ENCODE peak calls at places on chromosome 11, in six cellular contexts. X is GM23248, M is PC-3, A is mammary epithelial cell, V is SK-N-SH, E is IMR-90. P is an unnamed sample.

GRCh38 chr11:45087761-45088160 is 58.7 kb upstream of the PRDM11 start:
- DNase-seq in X (no peak), M (no peak), A (no peak), V (no peak), E (no peak), P (no peak)

GRCh38 chr11:70498976-70499801 is 100.9 kb downstream of the CTTN start:
- DNase-seq in X (no peak), M (no peak), A (no peak), V (no peak), E (no peak), P (no peak)

GRCh38 chr11:1460396-1460795 is 26.2 kb downstream of the MOB2 start:
- DNase-seq in X (peak; percentile 47), M (no peak), A (no peak), V (no peak), E (peak; percentile 45), P (no peak)

GRCh38 chr11:134802116-134802515 is 390.1 kb upstream of the B3GAT1 start:
- DNase-seq in X (no peak), M (no peak), A (no peak), V (peak; percentile 36), E (no peak), P (no peak)

GRCh38 chr11:76553554-76554476 is 109.0 kb downstream of the EMSY start:
- DNase-seq in X (no peak), M (no peak), A (no peak), V (no peak), E (no peak), P (no peak)

GRCh38 chr11:845872-846271 is 3.2 kb downstream of the TSPAN4 start:
- DNase-seq in X (peak; percentile 43), M (no peak), A (no peak), V (no peak), E (no peak), P (no peak)

GRCh38 chr11:77967121-77967520 is 27.3 kb downstream of the INTS4 start:
- DNase-seq in X (no peak), M (no peak), A (no peak), V (no peak), E (no peak), P (no peak)

GRCh38 chr11:107608809-107609208 is 17.9 kb downstream of the ELMOD1 start:
- DNase-seq in X (no peak), M (no peak), A (no peak), V (no peak), E (no peak), P (no peak)

GRCh38 chr11:132050577-132051180 is 680.3 kb downstream of the NTM start:
- DNase-seq in X (no peak), M (no peak), A (no peak), V (no peak), E (peak; percentile 49), P (no peak)

GRCh38 chr11:12044799-12045198 is 36.4 kb upstream of the DKK3 start:
- DNase-seq in X (peak; percentile 47), M (no peak), A (no peak), V (no peak), E (no peak), P (no peak)

GRCh38 chr11:8533332-8533731 is 60.7 kb downstream of the STK33 start:
- DNase-seq in X (no peak), M (no peak), A (peak; percentile 79), V (no peak), E (no peak), P (no peak)

GRCh38 chr11:121508449-121508848 is 55.7 kb upstream of the SORL1-AS1 start:
- DNase-seq in X (no peak), M (no peak), A (no peak), V (no peak), E (no peak), P (no peak)

GRCh38 chr11:73980001-73980960 is 2.4 kb downstream of the UCP2 start:
- DNase-seq in X (no peak), M (peak; percentile 8), A (peak; percentile 26), V (no peak), E (peak; percentile 20), P (peak; percentile 94)

GRCh38 chr11:132158091-132158490 is 787.7 kb downstream of the NTM start:
- DNase-seq in X (peak; percentile 39), M (peak; percentile 50), A (peak; percentile 30), V (no peak), E (peak; percentile 14), P (peak; percentile 52)

GRCh38 chr11:116278076-116278475 is 494.7 kb downstream of the BUD13 start:
- DNase-seq in X (no peak), M (no peak), A (no peak), V (peak; percentile 40), E (no peak), P (no peak)

GRCh38 chr11:62752177-62752785 is 1.7 kb downstream of the ZBTB3 start:
- DNase-seq in X (no peak), M (no peak), A (no peak), V (no peak), E (no peak), P (no peak)

GRCh38 chr11:45285931-45286632 is at the start of gene SYT13:
- DNase-seq in X (no peak), M (no peak), A (no peak), V (peak; percentile 87), E (no peak), P (no peak)

GRCh38 chr11:68313574-68314202 is 1.3 kb downstream of the LRP5 start:
- DNase-seq in X (peak; percentile 30), M (peak; percentile 33), A (peak; percentile 32), V (peak; percentile 60), E (peak; percentile 30), P (no peak)

GRCh38 chr11:13261600-13262061 is 16.0 kb upstream of the BMAL1 start:
- DNase-seq in X (peak; percentile 94), M (peak; percentile 92), A (peak; percentile 89), V (no peak), E (peak; percentile 87), P (no peak)

GRCh38 chr11:16739326-16739875 is 954 bp downstream of the C11orf58 start:
- DNase-seq in X (peak; percentile 58), M (peak; percentile 11), A (peak; percentile 15), V (peak; percentile 17), E (peak; percentile 28), P (peak; percentile 59)

GRCh38 chr11:86802601-86803051 is 2.3 kb downstream of the PRSS23 start:
- DNase-seq in X (peak; percentile 67), M (peak; percentile 78), A (peak; percentile 78), V (peak; percentile 43), E (peak; percentile 57), P (peak; percentile 82)

GRCh38 chr11:70769521-70769920 is 371.2 kb downstream of the CTTN start:
- DNase-seq in X (no peak), M (no peak), A (no peak), V (no peak), E (no peak), P (no peak)

GRCh38 chr11:130786586-130786985 is 129.7 kb downstream of the SNX19 start:
- DNase-seq in X (no peak), M (no peak), A (no peak), V (no peak), E (no peak), P (no peak)

GRCh38 chr11:85076535-85077330 is 550.4 kb downstream of the DLG2 start:
- DNase-seq in X (peak; percentile 55), M (peak; percentile 91), A (peak; percentile 83), V (no peak), E (peak; percentile 34), P (no peak)

GRCh38 chr11:13332124-13332523 is 54.5 kb downstream of the BMAL1 start:
- DNase-seq in X (no peak), M (no peak), A (no peak), V (no peak), E (no peak), P (no peak)

GRCh38 chr11:9803685-9804413 is 140.0 kb downstream of the SWAP70 start:
- DNase-seq in X (peak; percentile 32), M (no peak), A (no peak), V (no peak), E (peak; percentile 66), P (no peak)
- H3K9ac ChIP-seq in X (peak overlapping the region; percentile 55), M (no peak overlapping the region), A (no peak overlapping the region), V (no peak overlapping the region), E (peak overlapping the region; percentile 52), P (no peak overlapping the region)

GRCh38 chr11:36012410-36012809 is 68.5 kb downstream of the LDLRAD3 start:
- DNase-seq in X (peak; percentile 78), M (peak; percentile 62), A (peak; percentile 75), V (no peak), E (peak; percentile 56), P (no peak)
- H3K4me2 ChIP-seq in X (peak overlapping the region; percentile 71), M (peak overlapping the region; percentile 70), A (peak overlapping the region; percentile 66), V (peak overlapping the region; percentile 57), E (peak overlapping the region; percentile 0), P (no peak overlapping the region)

DNA sequence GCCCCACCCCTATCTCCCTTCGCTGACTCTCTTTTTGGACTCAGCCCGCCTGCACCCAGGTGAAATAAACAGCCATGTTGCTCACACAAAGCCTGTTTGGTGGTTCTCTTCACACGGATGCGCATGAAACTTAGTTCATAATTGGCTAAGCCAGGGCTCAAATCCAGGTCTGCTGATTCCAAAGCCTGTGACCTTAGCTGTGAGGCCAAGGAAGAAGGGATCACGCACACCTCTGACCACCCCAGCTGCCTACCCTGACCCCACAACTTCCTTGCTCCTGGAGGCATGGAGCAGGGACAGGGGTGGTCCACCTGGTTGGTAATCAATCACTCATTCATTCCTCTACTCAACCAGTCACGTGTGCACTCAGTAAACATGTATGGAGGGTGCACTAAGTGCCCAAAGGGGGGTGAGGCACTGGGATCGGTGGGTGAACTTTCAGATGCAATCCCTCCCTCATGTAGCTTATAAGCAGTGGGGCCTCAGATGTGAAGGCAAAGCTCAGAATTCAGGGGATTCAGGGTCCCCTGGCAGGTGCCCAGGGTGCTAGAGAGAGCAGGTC is 10.3 kb downstream of the FXYD2 start:
- DNase-seq in X (no peak), M (no peak), A (no peak), V (no peak), E (no peak), P (no peak)
- H3K9ac ChIP-seq in X (no peak overlapping the region), M (no peak overlapping the region), A (no peak overlapping the region), V (no peak overlapping the region), E (no peak overlapping the region), P (no peak overlapping the region)

GRCh38 chr11:33618956-33619355 is 81.7 kb downstream of the C11orf91 start:
- DNase-seq in X (no peak), M (no peak), A (no peak), V (no peak), E (no peak), P (peak; percentile 28)

GRCh38 chr11:33622806-33623205 is 77.8 kb downstream of the C11orf91 start:
- DNase-seq in X (no peak), M (no peak), A (peak; percentile 50), V (no peak), E (no peak), P (peak; percentile 5)

GRCh38 chr11:33618363-33618735 is 82.3 kb downstream of the C11orf91 start:
- DNase-seq in X (no peak), M (no peak), A (no peak), V (no peak), E (no peak), P (peak; percentile 14)

GRCh38 chr11:33622231-33622630 is 78.4 kb downstream of the C11orf91 start:
- DNase-seq in X (peak; percentile 55), M (no peak), A (peak; percentile 42), V (no peak), E (peak; percentile 63), P (peak; percentile 32)

DNA sequence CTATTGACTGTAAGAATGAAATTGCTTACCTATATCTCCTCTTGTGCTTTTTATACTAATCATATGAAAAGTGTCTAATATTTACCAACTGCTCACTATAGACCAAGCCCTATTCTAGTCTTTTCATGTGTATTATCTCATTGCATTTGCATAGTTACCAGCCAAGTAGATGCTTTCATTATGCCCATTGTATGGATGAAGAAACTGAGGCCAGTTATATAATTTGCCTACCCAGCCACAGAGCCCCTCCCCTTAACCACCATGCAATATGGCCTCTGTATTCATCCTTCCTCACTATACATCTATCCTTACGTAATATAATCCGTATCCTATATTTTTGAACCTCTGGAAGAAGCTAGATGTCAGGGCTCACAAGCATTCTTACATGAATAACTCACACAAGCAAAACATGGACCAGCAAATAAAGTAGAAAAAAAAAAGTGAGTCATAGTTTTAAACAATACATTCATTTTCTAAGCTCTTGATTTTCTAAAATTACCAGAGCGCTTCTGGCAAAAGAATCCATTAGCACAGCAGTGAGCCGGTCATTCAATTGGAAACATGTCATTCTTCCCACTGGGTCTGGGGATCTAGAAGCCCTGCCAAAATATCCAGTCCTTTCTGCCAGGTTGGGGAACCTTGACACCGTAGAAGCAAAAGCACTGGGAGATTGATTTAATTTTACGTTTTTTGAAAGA is 80.1 kb downstream of the C11orf91 start:
- DNase-seq in X (peak; percentile 71), M (peak; percentile 28), A (peak; percentile 84), V (peak; percentile 34), E (peak; percentile 87), P (peak; percentile 25)
- H3K4me2 ChIP-seq in X (no peak overlapping the region), M (no peak overlapping the region), A (no peak overlapping the region), V (peak overlapping the region; percentile 48), E (no peak overlapping the region), P (no peak overlapping the region)

P was measured in Karpas-422.